ENCODE peak calls at places on chromosomes 11 and 22, in seven cellular contexts. A, S, W, K, B, V and M are unnamed samples.

GRCh38 chr11:64028398-64029115 is 7.2 kb upstream of the FLRT1 start:
- DNase-seq in A (no peak), V (no peak), B (no peak), W (no peak), S (no peak), K (no peak), M (no peak)

GRCh38 chr22:38226853-38227649 is 25.3 kb downstream of the MAFF start:
- DNase-seq in W (no peak), V (no peak), K (no peak), A (no peak), S (no peak), B (no peak), M (no peak)

GRCh38 chr22:17858033-17858432 is 83.8 kb upstream of the BID start:
- DNase-seq in V (no peak), B (no peak), A (no peak), K (peak; percentile 36), S (no peak), W (no peak), M (no peak)

GRCh38 chr11:12175694-12176241 is 65.4 kb downstream of the MICAL2 start:
- DNase-seq in W (no peak), B (peak; percentile 25), A (peak; percentile 36), K (no peak), S (peak; percentile 56), V (peak; percentile 91), M (no peak)

GRCh38 chr11:63573881-63574855 is 11.0 kb upstream of the PLAAT2 start:
- DNase-seq in S (peak; percentile 61), A (no peak), K (peak; percentile 56), V (peak; percentile 79), B (peak; percentile 97), W (peak; percentile 5), M (no peak)

GRCh38 chr11:28657378-28658030 is 549.3 kb downstream of the METTL15 start:
- DNase-seq in A (no peak), K (no peak), W (no peak), S (no peak), V (no peak), B (no peak), M (no peak)

GRCh38 chr22:22811016-22812009 is 76.3 kb upstream of the IGLL5 start:
- DNase-seq in K (no peak), V (no peak), S (no peak), W (no peak), A (no peak), B (no peak), M (no peak)

GRCh38 chr11:10540546-10540914 is 457 bp downstream of the RNF141 start:
- DNase-seq in S (no peak), W (no peak), V (peak; percentile 45), A (no peak), B (peak; percentile 64), K (no peak), M (no peak)